ENCODE peak calls at places on chromosomes 3 and 15, in six cellular contexts. One of them, this sample, is unnamed.

GRCh38 chr3:52195823-52196331 is 2.1 kb upstream of the ALAS1 start:
- DNase-seq in left ventricle myocardium superior: no peak
- DNase-seq in C1 segment of cervical spinal cord: no peak
- DNase-seq in Caco-2: no peak
- DNase-seq in activated CD8-positive, alpha-beta memory T cell treated with anti-CD3 and anti-CD28 coated beads for 24 hours: no peak
- DNase-seq in GOT3: no peak
- DNase-seq in this sample: no peak

GRCh38 chr15:31391687-31392671 is 65.3 kb downstream of the KLF13 start:
- DNase-seq in left ventricle myocardium superior: peak; percentile 95
- DNase-seq in C1 segment of cervical spinal cord: peak; percentile 40
- DNase-seq in Caco-2: peak; percentile 78
- DNase-seq in activated CD8-positive, alpha-beta memory T cell treated with anti-CD3 and anti-CD28 coated beads for 24 hours: peak; percentile 92
- DNase-seq in GOT3: no peak
- DNase-seq in this sample: peak; percentile 51

GRCh38 chr15:89479173-89479572 is 17.2 kb downstream of the RHCG start:
- DNase-seq in left ventricle myocardium superior: no peak
- DNase-seq in C1 segment of cervical spinal cord: no peak
- DNase-seq in Caco-2: no peak
- DNase-seq in activated CD8-positive, alpha-beta memory T cell treated with anti-CD3 and anti-CD28 coated beads for 24 hours: no peak
- DNase-seq in GOT3: no peak
- DNase-seq in this sample: no peak

GRCh38 chr15:25527118-25527517 is 88.3 kb upstream of the UBE3A start:
- DNase-seq in left ventricle myocardium superior: no peak
- DNase-seq in C1 segment of cervical spinal cord: no peak
- DNase-seq in Caco-2: no peak
- DNase-seq in activated CD8-positive, alpha-beta memory T cell treated with anti-CD3 and anti-CD28 coated beads for 24 hours: no peak
- DNase-seq in GOT3: no peak
- DNase-seq in this sample: peak; percentile 1

GRCh38 chr3:41026394-41027177 is 172.7 kb upstream of the CTNNB1 start:
- DNase-seq in left ventricle myocardium superior: peak; percentile 70
- DNase-seq in C1 segment of cervical spinal cord: peak; percentile 35
- DNase-seq in Caco-2: no peak
- DNase-seq in activated CD8-positive, alpha-beta memory T cell treated with anti-CD3 and anti-CD28 coated beads for 24 hours: no peak
- DNase-seq in GOT3: no peak
- DNase-seq in this sample: peak; percentile 16

GRCh38 chr3:57892423-57892822 is 115.8 kb upstream of the FLNB start:
- DNase-seq in left ventricle myocardium superior: no peak
- DNase-seq in C1 segment of cervical spinal cord: no peak
- DNase-seq in Caco-2: no peak
- DNase-seq in activated CD8-positive, alpha-beta memory T cell treated with anti-CD3 and anti-CD28 coated beads for 24 hours: no peak
- DNase-seq in GOT3: no peak
- DNase-seq in this sample: peak; percentile 30

GRCh38 chr15:35738370-35738769 is 192.4 kb upstream of the DPH6 start:
- DNase-seq in left ventricle myocardium superior: no peak
- DNase-seq in C1 segment of cervical spinal cord: no peak
- DNase-seq in Caco-2: no peak
- DNase-seq in activated CD8-positive, alpha-beta memory T cell treated with anti-CD3 and anti-CD28 coated beads for 24 hours: no peak
- DNase-seq in GOT3: no peak
- DNase-seq in this sample: peak; percentile 79

GRCh38 chr15:100705841-100706240 is 103.5 kb downstream of the ASB7 start:
- DNase-seq in left ventricle myocardium superior: no peak
- DNase-seq in C1 segment of cervical spinal cord: no peak
- DNase-seq in Caco-2: no peak
- DNase-seq in activated CD8-positive, alpha-beta memory T cell treated with anti-CD3 and anti-CD28 coated beads for 24 hours: peak; percentile 38
- DNase-seq in GOT3: no peak
- DNase-seq in this sample: no peak

GRCh38 chr3:13497386-13497785 is 17.3 kb downstream of the HDAC11 start:
- DNase-seq in left ventricle myocardium superior: no peak
- DNase-seq in C1 segment of cervical spinal cord: no peak
- DNase-seq in Caco-2: no peak
- DNase-seq in activated CD8-positive, alpha-beta memory T cell treated with anti-CD3 and anti-CD28 coated beads for 24 hours: no peak
- DNase-seq in GOT3: no peak
- DNase-seq in this sample: no peak

GRCh38 chr3:157088506-157089454 is 71.2 kb downstream of the CCNL1 start:
- DNase-seq in left ventricle myocardium superior: peak; percentile 98
- DNase-seq in C1 segment of cervical spinal cord: no peak
- DNase-seq in Caco-2: peak; percentile 95
- DNase-seq in activated CD8-positive, alpha-beta memory T cell treated with anti-CD3 and anti-CD28 coated beads for 24 hours: peak; percentile 96
- DNase-seq in GOT3: no peak
- DNase-seq in this sample: peak; percentile 93

GRCh38 chr15:56964182-56964581 is 45.7 kb downstream of the TCF12 start:
- DNase-seq in left ventricle myocardium superior: no peak
- DNase-seq in C1 segment of cervical spinal cord: no peak
- DNase-seq in Caco-2: no peak
- DNase-seq in activated CD8-positive, alpha-beta memory T cell treated with anti-CD3 and anti-CD28 coated beads for 24 hours: no peak
- DNase-seq in GOT3: no peak
- DNase-seq in this sample: no peak

GRCh38 chr15:49902791-49903481 is 216.1 kb downstream of the ATP8B4 start:
- DNase-seq in left ventricle myocardium superior: no peak
- DNase-seq in C1 segment of cervical spinal cord: no peak
- DNase-seq in Caco-2: no peak
- DNase-seq in activated CD8-positive, alpha-beta memory T cell treated with anti-CD3 and anti-CD28 coated beads for 24 hours: no peak
- DNase-seq in GOT3: no peak
- DNase-seq in this sample: no peak

GRCh38 chr3:134453631-134454030 is 32.2 kb downstream of the ANAPC13 start:
- DNase-seq in left ventricle myocardium superior: no peak
- DNase-seq in C1 segment of cervical spinal cord: no peak
- DNase-seq in Caco-2: no peak
- DNase-seq in activated CD8-positive, alpha-beta memory T cell treated with anti-CD3 and anti-CD28 coated beads for 24 hours: no peak
- DNase-seq in GOT3: no peak
- DNase-seq in this sample: no peak

GRCh38 chr3:110858549-110858948 is 213.1 kb upstream of the NECTIN3 start:
- DNase-seq in left ventricle myocardium superior: no peak
- DNase-seq in C1 segment of cervical spinal cord: no peak
- DNase-seq in Caco-2: no peak
- DNase-seq in activated CD8-positive, alpha-beta memory T cell treated with anti-CD3 and anti-CD28 coated beads for 24 hours: no peak
- DNase-seq in GOT3: no peak
- DNase-seq in this sample: no peak

GRCh38 chr3:110859340-110859739 is 212.3 kb upstream of the NECTIN3 start:
- DNase-seq in left ventricle myocardium superior: no peak
- DNase-seq in C1 segment of cervical spinal cord: no peak
- DNase-seq in Caco-2: no peak
- DNase-seq in activated CD8-positive, alpha-beta memory T cell treated with anti-CD3 and anti-CD28 coated beads for 24 hours: no peak
- DNase-seq in GOT3: no peak
- DNase-seq in this sample: no peak

GRCh38 chr15:79067434-79067833 is 23.1 kb downstream of the RASGRF1 start:
- DNase-seq in left ventricle myocardium superior: no peak
- DNase-seq in C1 segment of cervical spinal cord: no peak
- DNase-seq in Caco-2: no peak
- DNase-seq in activated CD8-positive, alpha-beta memory T cell treated with anti-CD3 and anti-CD28 coated beads for 24 hours: no peak
- DNase-seq in GOT3: no peak
- DNase-seq in this sample: no peak

GRCh38 chr3:127339943-127340861 is 52.4 kb upstream of the PRR20G start:
- DNase-seq in left ventricle myocardium superior: no peak
- DNase-seq in C1 segment of cervical spinal cord: peak; percentile 8
- DNase-seq in Caco-2: no peak
- DNase-seq in activated CD8-positive, alpha-beta memory T cell treated with anti-CD3 and anti-CD28 coated beads for 24 hours: no peak
- DNase-seq in GOT3: no peak
- DNase-seq in this sample: no peak

GRCh38 chr3:32310336-32310735 is 71.9 kb downstream of the CMTM8 start:
- DNase-seq in left ventricle myocardium superior: no peak
- DNase-seq in C1 segment of cervical spinal cord: no peak
- DNase-seq in Caco-2: no peak
- DNase-seq in activated CD8-positive, alpha-beta memory T cell treated with anti-CD3 and anti-CD28 coated beads for 24 hours: no peak
- DNase-seq in GOT3: no peak
- DNase-seq in this sample: no peak

GRCh38 chr15:29676961-29677402 is 145.3 kb downstream of the TJP1 start:
- DNase-seq in left ventricle myocardium superior: no peak
- DNase-seq in C1 segment of cervical spinal cord: no peak
- DNase-seq in Caco-2: no peak
- DNase-seq in activated CD8-positive, alpha-beta memory T cell treated with anti-CD3 and anti-CD28 coated beads for 24 hours: no peak
- DNase-seq in GOT3: no peak
- DNase-seq in this sample: no peak

This sample was measured in RKO.